ENCODE peak calls at places on chromosomes 6 and 20, in four cellular contexts. S is NCI-H1436; V is activated CD4-positive, alpha-beta T cell treated with anti-CD3 and anti-CD28 coated beads, Interleukin-2, amount 50 U/mL, for 1 hour; P is stimulated activated CD8-positive, alpha-beta memory T cell treated with anti-CD3 and anti-CD28 coated beads, Interleukin-2, amount 100 ng/mL, for 1 hour. M is an unnamed sample.

GRCh38 chr20:15628954-15629353 is 944.3 kb downstream of the KIF16B start:
- DNase-seq in V (no peak), P (no peak), S (no peak), M (no peak)

GRCh38 chr6:166722779-166723178 is 95.7 kb upstream of the RPS6KA2 start:
- DNase-seq in V (no peak), S (no peak), P (no peak), M (no peak)

GRCh38 chr20:51354191-51354768 is 188.2 kb downstream of the NFATC2 start:
- DNase-seq in S (no peak), P (no peak), V (no peak), M (no peak)

GRCh38 chr20:13202553-13202952 is 18.5 kb upstream of the ISM1 start:
- DNase-seq in P (no peak), V (no peak), S (peak), M (no peak)

GRCh38 chr6:169034523-169035167 is 219.0 kb downstream of the THBS2 start:
- DNase-seq in P (no peak), S (no peak), V (no peak), M (no peak)

GRCh38 chr20:9353916-9354276 is 160.5 kb upstream of the LAMP5 start:
- DNase-seq in P (no peak), V (no peak), S (no peak), M (no peak)

GRCh38 chr20:55953201-55953600 is 52.1 kb downstream of the CBLN4 start:
- DNase-seq in P (no peak), V (no peak), S (no peak), M (no peak)

GRCh38 chr20:48463096-48463710 is 364.6 kb downstream of the PREX1 start:
- DNase-seq in P (no peak), V (no peak), S (no peak), M (no peak)

GRCh38 chr6:52326540-52327364 is 35.2 kb upstream of the PAQR8 start:
- DNase-seq in S (no peak), P (no peak), V (no peak), M (no peak)

M was measured in NCI-H2107.